ENCODE peak calls at places on chromosomes 11 and 22, in six cellular contexts. One of them, this sample, is unnamed.

GRCh38 chr22:37749831-37750595 is 53.2 kb downstream of the TRIOBP start:
- DNase-seq in renal cortical epithelial cell: peak
- DNase-seq in AML-193: no peak
- DNase-seq in stimulated activated naive CD4-positive, alpha-beta T cell: no peak
- DNase-seq in posterior cingulate gyrus: no peak
- DNase-seq in retina: no peak
- DNase-seq in this sample: peak

GRCh38 chr11:112656772-112657428 is 304.3 kb upstream of the NCAM1 start:
- DNase-seq in renal cortical epithelial cell: no peak
- DNase-seq in AML-193: no peak
- DNase-seq in stimulated activated naive CD4-positive, alpha-beta T cell: no peak
- DNase-seq in posterior cingulate gyrus: no peak
- DNase-seq in retina: no peak
- DNase-seq in this sample: no peak

GRCh38 chr11:5004429-5005274 is 10.0 kb downstream of the OR51L1 start:
- DNase-seq in renal cortical epithelial cell: peak
- DNase-seq in AML-193: peak
- DNase-seq in stimulated activated naive CD4-positive, alpha-beta T cell: no peak
- DNase-seq in posterior cingulate gyrus: no peak
- DNase-seq in retina: peak
- DNase-seq in this sample: peak

GRCh38 chr11:108609681-108610080 is 16.1 kb upstream of the EXPH5 start:
- DNase-seq in renal cortical epithelial cell: peak
- DNase-seq in AML-193: no peak
- DNase-seq in stimulated activated naive CD4-positive, alpha-beta T cell: no peak
- DNase-seq in posterior cingulate gyrus: no peak
- DNase-seq in retina: no peak
- DNase-seq in this sample: no peak

GRCh38 chr11:72543849-72544535 is 109.7 kb upstream of the CLPB start:
- DNase-seq in renal cortical epithelial cell: no peak
- DNase-seq in AML-193: no peak
- DNase-seq in stimulated activated naive CD4-positive, alpha-beta T cell: no peak
- DNase-seq in posterior cingulate gyrus: no peak
- DNase-seq in retina: no peak
- DNase-seq in this sample: peak

GRCh38 chr22:33272180-33272579 is 214.0 kb upstream of the SYN3 start:
- DNase-seq in renal cortical epithelial cell: peak
- DNase-seq in AML-193: no peak
- DNase-seq in stimulated activated naive CD4-positive, alpha-beta T cell: no peak
- DNase-seq in posterior cingulate gyrus: no peak
- DNase-seq in retina: no peak
- DNase-seq in this sample: no peak

GRCh38 chr11:819943-820649 is 1.4 kb downstream of the PNPLA2 start:
- DNase-seq in renal cortical epithelial cell: peak
- DNase-seq in AML-193: peak
- DNase-seq in stimulated activated naive CD4-positive, alpha-beta T cell: peak
- DNase-seq in posterior cingulate gyrus: peak
- DNase-seq in retina: peak
- DNase-seq in this sample: peak

GRCh38 chr22:36191106-36191836 is 10.3 kb downstream of the APOL4 start:
- DNase-seq in renal cortical epithelial cell: no peak
- DNase-seq in AML-193: no peak
- DNase-seq in stimulated activated naive CD4-positive, alpha-beta T cell: no peak
- DNase-seq in posterior cingulate gyrus: peak
- DNase-seq in retina: no peak
- DNase-seq in this sample: no peak

GRCh38 chr11:109785714-109786113 is 307.5 kb upstream of the ZC3H12C start:
- DNase-seq in renal cortical epithelial cell: no peak
- DNase-seq in AML-193: no peak
- DNase-seq in stimulated activated naive CD4-positive, alpha-beta T cell: no peak
- DNase-seq in posterior cingulate gyrus: no peak
- DNase-seq in retina: no peak
- DNase-seq in this sample: no peak

GRCh38 chr11:76334826-76335389 is 46.0 kb downstream of the THAP12 start:
- DNase-seq in renal cortical epithelial cell: no peak
- DNase-seq in AML-193: no peak
- DNase-seq in stimulated activated naive CD4-positive, alpha-beta T cell: no peak
- DNase-seq in posterior cingulate gyrus: no peak
- DNase-seq in retina: no peak
- DNase-seq in this sample: no peak

GRCh38 chr11:64130618-64131017 is 35.3 kb downstream of the MACROD1 start:
- DNase-seq in renal cortical epithelial cell: no peak
- DNase-seq in AML-193: no peak
- DNase-seq in stimulated activated naive CD4-positive, alpha-beta T cell: no peak
- DNase-seq in posterior cingulate gyrus: no peak
- DNase-seq in retina: no peak
- DNase-seq in this sample: no peak

GRCh38 chr11:116517077-116517476 is 255.7 kb downstream of the BUD13 start:
- DNase-seq in renal cortical epithelial cell: no peak
- DNase-seq in AML-193: no peak
- DNase-seq in stimulated activated naive CD4-positive, alpha-beta T cell: no peak
- DNase-seq in posterior cingulate gyrus: no peak
- DNase-seq in retina: no peak
- DNase-seq in this sample: no peak

GRCh38 chr11:16883179-16883578 is 131.0 kb downstream of the PLEKHA7 start:
- DNase-seq in renal cortical epithelial cell: peak
- DNase-seq in AML-193: peak
- DNase-seq in stimulated activated naive CD4-positive, alpha-beta T cell: no peak
- DNase-seq in posterior cingulate gyrus: peak
- DNase-seq in retina: no peak
- DNase-seq in this sample: peak

This sample was measured in mesendoderm.